ENCODE peak calls at places on chromosomes 6 and 20, in seven cellular contexts. Z, V, F, H, A, R and Q are unnamed samples.

GRCh38 chr6:38432479-38432878 is 207.2 kb downstream of the BTBD9 start:
- DNase-seq in Z (no peak), A (peak; percentile 44), V (no peak), F (no peak), R (peak; percentile 49), H (no peak), Q (peak; percentile 19)

GRCh38 chr6:107698146-107698545 is 126.0 kb downstream of the SCML4 start:
- DNase-seq in A (no peak), Z (no peak), R (no peak), H (peak; percentile 84), F (no peak), V (peak; percentile 10), Q (peak; percentile 86)

GRCh38 chr6:40845588-40845987 is 193.4 kb downstream of the UNC5CL start:
- DNase-seq in A (peak; percentile 80), V (peak; percentile 76), F (peak; percentile 25), R (peak; percentile 64), Z (peak; percentile 50), H (peak; percentile 59), Q (peak; percentile 37)

GRCh38 chr6:43669050-43669921 is 18.3 kb downstream of the MRPS18A start:
- DNase-seq in R (peak; percentile 28), H (peak; percentile 37), F (no peak), V (peak; percentile 42), A (peak; percentile 59), Z (no peak), Q (peak; percentile 59)

GRCh38 chr6:98932424-98932823 is 15.3 kb downstream of the FBXL4 start:
- DNase-seq in Z (no peak), F (no peak), A (no peak), H (no peak), V (no peak), R (no peak), Q (no peak)

GRCh38 chr20:4234128-4234527 is 218.8 kb upstream of the RNF24 start:
- DNase-seq in R (no peak), A (no peak), Z (no peak), V (no peak), H (no peak), F (no peak), Q (peak; percentile 76)

GRCh38 chr20:16518068-16518783 is 55.0 kb downstream of the KIF16B start:
- DNase-seq in A (peak; percentile 73), R (peak; percentile 72), Z (peak; percentile 9), H (peak; percentile 56), F (no peak), V (peak; percentile 56), Q (peak; percentile 42)

GRCh38 chr6:11772109-11772830 is 6.3 kb downstream of the ADTRP start:
- DNase-seq in Z (no peak), H (peak; percentile 97), R (peak; percentile 85), F (no peak), V (no peak), A (peak; percentile 86), Q (peak; percentile 98)

GRCh38 chr20:34712525-34713192 is 8.5 kb downstream of the TP53INP2 start:
- DNase-seq in Z (no peak), H (no peak), A (no peak), V (no peak), R (no peak), F (no peak), Q (no peak)

GRCh38 chr6:906920-907319 is 214.0 kb upstream of the EXOC2 start:
- DNase-seq in Z (peak; percentile 24), A (peak; percentile 27), F (no peak), H (no peak), V (no peak), R (no peak), Q (peak; percentile 68)

GRCh38 chr6:115969930-115970273 is 90.8 kb downstream of the FRK start:
- DNase-seq in R (no peak), F (no peak), V (no peak), H (peak; percentile 14), A (no peak), Z (no peak), Q (peak; percentile 6)

GRCh38 chr6:44972710-44973109 is 355.4 kb upstream of the RUNX2 start:
- DNase-seq in R (no peak), Z (no peak), F (no peak), H (no peak), A (peak; percentile 22), V (no peak), Q (no peak)

GRCh38 chr20:21324126-21324525 is 21.0 kb downstream of the XRN2 start:
- DNase-seq in V (no peak), F (no peak), R (peak; percentile 39), H (peak; percentile 26), Z (no peak), A (peak; percentile 16), Q (peak; percentile 63)

GRCh38 chr20:21241400-21241799 is 61.7 kb upstream of the XRN2 start:
- DNase-seq in F (no peak), H (peak; percentile 3), V (no peak), R (no peak), Z (no peak), A (no peak), Q (no peak)

DNA sequence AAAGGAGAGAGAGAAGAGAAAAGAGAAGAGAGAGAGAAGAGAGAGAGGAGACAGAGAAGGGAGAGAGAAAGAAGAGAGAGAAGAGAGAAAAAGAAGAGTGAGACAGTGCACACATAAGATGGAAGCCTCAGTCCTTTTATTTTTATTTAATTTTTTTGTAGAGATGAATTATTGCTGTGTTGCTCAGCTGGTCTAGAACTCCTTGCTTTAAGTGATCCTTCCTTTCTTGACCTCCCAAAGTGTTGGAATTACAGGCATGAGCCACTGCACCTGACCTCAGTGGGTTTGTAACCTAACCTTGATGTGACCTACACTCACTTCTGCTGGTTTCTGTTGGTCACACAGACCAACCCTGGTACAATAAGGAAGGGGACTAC is 6.3 kb upstream of the CD40 start:
- DNase-seq in F (no peak), H (no peak), Z (no peak), A (no peak), R (no peak), V (no peak), Q (no peak)
- H4K8ac ChIP-seq in F (no peak overlapping the region), H (no peak overlapping the region), Z (no peak overlapping the region), A (no peak overlapping the region), R (no peak overlapping the region), V (no peak overlapping the region), Q (no peak overlapping the region)

GRCh38 chr6:79084693-79085092 is 6.6 kb upstream of the PHIP start:
- DNase-seq in Z (no peak), H (no peak), A (no peak), V (no peak), F (no peak), R (no peak), Q (no peak)
- H4K8ac ChIP-seq in Z (no peak overlapping the region), H (no peak overlapping the region), A (no peak overlapping the region), V (no peak overlapping the region), F (no peak overlapping the region), R (no peak overlapping the region), Q (no peak overlapping the region)

DNA sequence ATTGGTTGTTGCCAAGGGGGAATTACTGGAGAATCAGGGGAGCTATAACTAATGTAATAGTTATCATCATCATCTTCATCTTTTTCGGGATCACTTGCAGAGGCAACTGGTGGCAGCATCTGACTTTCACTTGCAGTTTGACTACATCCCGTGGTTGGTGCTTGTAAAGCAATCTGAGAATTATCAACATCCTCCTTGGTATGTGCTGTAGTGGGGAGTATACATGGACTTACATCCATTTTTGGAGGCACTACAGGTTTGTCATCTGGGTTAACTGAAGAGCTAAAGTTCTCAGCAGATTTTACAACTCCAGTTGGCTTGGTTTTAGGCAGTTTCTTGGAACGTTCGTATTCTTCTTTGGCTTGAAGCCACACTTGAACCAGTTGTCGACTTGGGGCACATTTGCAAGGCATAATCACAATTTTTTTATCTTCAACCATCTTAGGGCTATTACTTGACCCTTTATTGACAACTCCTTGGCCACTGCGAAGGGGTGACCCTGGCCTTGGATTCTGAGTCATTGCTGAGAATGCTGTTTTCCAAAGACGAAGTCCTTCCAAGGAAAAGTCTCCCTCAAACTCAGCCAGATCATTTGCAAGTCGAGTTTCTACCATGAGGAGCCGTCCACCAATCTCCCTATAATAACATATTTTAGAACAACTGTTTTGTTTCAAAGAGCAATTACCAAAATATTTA is 115.5 kb downstream of the REV3L start:
- DNase-seq in Z (no peak), H (no peak), V (no peak), F (no peak), A (no peak), R (no peak), Q (no peak)
- H4K8ac ChIP-seq in Z (no peak overlapping the region), H (no peak overlapping the region), V (no peak overlapping the region), F (no peak overlapping the region), A (no peak overlapping the region), R (no peak overlapping the region), Q (no peak overlapping the region)

DNA sequence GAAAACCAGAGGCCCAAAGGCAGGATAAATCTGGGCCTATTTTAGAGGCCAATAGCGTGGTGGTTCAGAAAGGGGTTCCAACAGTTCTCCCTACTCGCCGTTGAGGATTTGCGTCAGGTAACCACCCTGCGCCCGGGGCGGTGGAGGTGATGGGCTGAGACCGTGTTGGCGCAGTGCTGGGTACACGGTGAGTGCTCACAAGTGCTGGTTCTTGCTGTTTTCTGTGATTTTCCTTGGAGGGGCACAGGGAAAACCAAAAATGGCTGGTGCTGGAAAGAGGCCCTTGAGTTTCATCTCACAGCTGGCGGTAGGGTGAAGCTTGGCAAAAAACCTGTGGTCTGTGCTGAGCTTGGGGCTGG is 35.1 kb upstream of the SCRT2 start:
- DNase-seq in R (no peak), Z (no peak), F (no peak), A (no peak), H (no peak), V (no peak), Q (no peak)
- H4K8ac ChIP-seq in R (no peak overlapping the region), Z (no peak overlapping the region), F (no peak overlapping the region), A (no peak overlapping the region), H (no peak overlapping the region), V (no peak overlapping the region), Q (no peak overlapping the region)

DNA sequence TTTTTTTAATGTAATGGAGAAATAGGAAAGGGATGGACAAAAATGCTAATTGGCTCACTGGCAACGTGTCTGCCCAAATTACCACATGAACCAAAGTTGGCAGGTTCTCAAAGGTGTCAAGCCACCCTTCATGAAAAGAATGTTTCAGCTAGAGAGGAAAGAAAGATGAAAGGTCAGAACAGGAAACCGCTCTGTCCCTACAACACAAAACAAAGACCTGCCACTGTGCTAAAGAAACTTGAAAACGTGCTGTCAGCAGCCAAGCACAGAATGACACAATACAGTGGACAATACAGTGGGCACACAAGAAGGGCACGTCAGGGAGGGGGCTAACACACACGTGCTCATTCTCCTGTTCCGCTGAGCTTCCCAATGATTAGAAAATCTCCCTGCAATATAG is 4.9 kb downstream of the PREP start:
- DNase-seq in A (peak; percentile 55), R (no peak), H (no peak), Z (peak; percentile 36), F (no peak), V (no peak), Q (no peak)
- H4K8ac ChIP-seq in A (no peak overlapping the region), R (no peak overlapping the region), H (no peak overlapping the region), Z (no peak overlapping the region), F (no peak overlapping the region), V (no peak overlapping the region), Q (no peak overlapping the region)

DNA sequence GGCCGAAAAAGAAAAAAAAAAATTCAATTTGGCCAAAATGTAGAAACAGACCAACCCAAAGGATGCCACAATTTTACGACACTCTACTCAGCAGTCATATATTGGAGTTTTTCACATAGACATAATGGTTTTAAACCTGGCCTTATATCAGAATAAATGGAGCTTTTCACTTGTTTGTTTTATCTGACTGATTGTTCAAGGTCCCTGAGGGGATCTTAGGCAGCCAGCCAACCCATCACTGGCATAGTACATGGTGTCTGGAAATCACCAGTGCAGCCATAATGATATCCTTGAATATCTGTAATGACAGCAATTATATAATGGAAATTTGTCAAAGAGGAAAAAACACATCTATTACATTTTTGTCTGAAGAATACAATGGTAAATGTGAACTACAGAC is 96.9 kb downstream of the PRSS35 start:
- DNase-seq in F (no peak), A (no peak), V (no peak), H (no peak), Z (no peak), R (no peak), Q (no peak)
- H4K8ac ChIP-seq in F (no peak overlapping the region), A (no peak overlapping the region), V (no peak overlapping the region), H (no peak overlapping the region), Z (no peak overlapping the region), R (no peak overlapping the region), Q (no peak overlapping the region)